ENCODE peak calls at places on chromosome 20, in six cellular contexts. One of them, this sample, is unnamed.

GRCh38 chr20:10185741-10186558 is 32.7 kb upstream of the SNAP25 start:
- DNase-seq in naive B cell: no peak
- DNase-seq in psoas muscle: no peak
- DNase-seq in adrenal gland: peak
- DNase-seq in NCI-H1092: peak
- DNase-seq in brain microvascular endothelial cell: no peak
- DNase-seq in this sample: no peak

GRCh38 chr20:45306431-45306982 is at the start of gene RBPJL:
- DNase-seq in naive B cell: peak
- DNase-seq in psoas muscle: no peak
- DNase-seq in adrenal gland: no peak
- DNase-seq in NCI-H1092: no peak
- DNase-seq in brain microvascular endothelial cell: no peak
- DNase-seq in this sample: no peak

GRCh38 chr20:31560900-31561598 is 44.0 kb upstream of the ID1 start:
- DNase-seq in naive B cell: no peak
- DNase-seq in psoas muscle: peak
- DNase-seq in adrenal gland: peak
- DNase-seq in NCI-H1092: no peak
- DNase-seq in brain microvascular endothelial cell: peak
- DNase-seq in this sample: peak

GRCh38 chr20:10965936-10966470 is 292.2 kb upstream of the JAG1 start:
- DNase-seq in naive B cell: no peak
- DNase-seq in psoas muscle: no peak
- DNase-seq in adrenal gland: no peak
- DNase-seq in NCI-H1092: no peak
- DNase-seq in brain microvascular endothelial cell: no peak
- DNase-seq in this sample: no peak

GRCh38 chr20:24423794-24424307 is 45.6 kb upstream of the SYNDIG1 start:
- DNase-seq in naive B cell: no peak
- DNase-seq in psoas muscle: no peak
- DNase-seq in adrenal gland: no peak
- DNase-seq in NCI-H1092: no peak
- DNase-seq in brain microvascular endothelial cell: no peak
- DNase-seq in this sample: no peak

GRCh38 chr20:59647271-59647670 is 42.9 kb downstream of the PHACTR3 start:
- DNase-seq in naive B cell: no peak
- DNase-seq in psoas muscle: no peak
- DNase-seq in adrenal gland: no peak
- DNase-seq in NCI-H1092: no peak
- DNase-seq in brain microvascular endothelial cell: no peak
- DNase-seq in this sample: no peak

GRCh38 chr20:57061058-57061900 is 205.2 kb downstream of the BMP7 start:
- DNase-seq in naive B cell: no peak
- DNase-seq in psoas muscle: no peak
- DNase-seq in adrenal gland: no peak
- DNase-seq in NCI-H1092: no peak
- DNase-seq in brain microvascular endothelial cell: peak
- DNase-seq in this sample: no peak

GRCh38 chr20:38217791-38218565 is 42.6 kb downstream of the KIAA1755 start:
- DNase-seq in naive B cell: no peak
- DNase-seq in psoas muscle: peak
- DNase-seq in adrenal gland: peak
- DNase-seq in NCI-H1092: no peak
- DNase-seq in brain microvascular endothelial cell: peak
- DNase-seq in this sample: peak

GRCh38 chr20:32510601-32511357 is 74.4 kb downstream of the NOL4L start:
- DNase-seq in naive B cell: no peak
- DNase-seq in psoas muscle: no peak
- DNase-seq in adrenal gland: no peak
- DNase-seq in NCI-H1092: no peak
- DNase-seq in brain microvascular endothelial cell: peak
- DNase-seq in this sample: no peak

GRCh38 chr20:2871111-2871465 is 2.2 kb upstream of the PTPRA start:
- DNase-seq in naive B cell: no peak
- DNase-seq in psoas muscle: no peak
- DNase-seq in adrenal gland: no peak
- DNase-seq in NCI-H1092: no peak
- DNase-seq in brain microvascular endothelial cell: no peak
- DNase-seq in this sample: no peak

GRCh38 chr20:48843125-48843806 is 15.5 kb upstream of the PREX1 start:
- DNase-seq in naive B cell: no peak
- DNase-seq in psoas muscle: no peak
- DNase-seq in adrenal gland: no peak
- DNase-seq in NCI-H1092: no peak
- DNase-seq in brain microvascular endothelial cell: no peak
- DNase-seq in this sample: no peak

GRCh38 chr20:38270869-38271608 is 10.5 kb upstream of the KIAA1755 start:
- DNase-seq in naive B cell: no peak
- DNase-seq in psoas muscle: peak
- DNase-seq in adrenal gland: peak
- DNase-seq in NCI-H1092: no peak
- DNase-seq in brain microvascular endothelial cell: peak
- DNase-seq in this sample: peak

GRCh38 chr20:53883098-53883762 is 187.2 kb downstream of the BCAS1 start:
- DNase-seq in naive B cell: no peak
- DNase-seq in psoas muscle: no peak
- DNase-seq in adrenal gland: no peak
- DNase-seq in NCI-H1092: no peak
- DNase-seq in brain microvascular endothelial cell: peak
- DNase-seq in this sample: peak

GRCh38 chr20:10963717-10964266 is 290.0 kb upstream of the JAG1 start:
- DNase-seq in naive B cell: no peak
- DNase-seq in psoas muscle: no peak
- DNase-seq in adrenal gland: peak
- DNase-seq in NCI-H1092: no peak
- DNase-seq in brain microvascular endothelial cell: no peak
- DNase-seq in this sample: no peak